ENCODE peak calls at places on chromosomes 1 and 21, in nine cellular contexts. I, V, H, Y, A, E, G, P and K are unnamed samples.

GRCh38 chr1:189007824-189008223 is 1469.8 kb downstream of the BRINP3 start:
- DNase-seq in Y (no peak), V (no peak), I (no peak), P (no peak), A (no peak), E (no peak), H (no peak), G (no peak), K (no peak)

GRCh38 chr1:209827384-209828261 is at the start of gene UTP25:
- DNase-seq in I (peak), P (peak), H (peak), Y (peak), G (peak), V (peak), E (peak), A (peak), K (peak)

GRCh38 chr1:117127840-117128239 is 6.3 kb upstream of the TRIM45 start:
- DNase-seq in H (no peak), Y (no peak), A (no peak), P (no peak), G (no peak), E (no peak), V (no peak), I (peak), K (no peak)

GRCh38 chr21:43645414-43645891 is 13.8 kb downstream of the HSF2BP start:
- DNase-seq in Y (no peak), H (peak), G (no peak), V (peak), I (peak), A (peak), P (no peak), E (peak), K (peak)

GRCh38 chr1:66439028-66439427 is 94.9 kb upstream of the SGIP1 start:
- DNase-seq in H (no peak), A (no peak), P (no peak), Y (no peak), G (no peak), I (no peak), V (no peak), E (peak), K (peak)

GRCh38 chr1:30965914-30966313 is 57.4 kb upstream of the SDC3 start:
- DNase-seq in E (no peak), A (no peak), H (no peak), I (no peak), V (no peak), G (no peak), Y (no peak), P (no peak), K (no peak)

GRCh38 chr1:28886731-28887417 is 27.5 kb upstream of the EPB41 start:
- DNase-seq in Y (peak), E (peak), A (peak), H (peak), G (peak), I (peak), V (peak), P (peak), K (peak)

GRCh38 chr1:111825217-111825616 is 69.5 kb downstream of the DDX20 start:
- DNase-seq in V (no peak), Y (no peak), E (no peak), A (no peak), I (no peak), P (no peak), G (no peak), H (no peak), K (no peak)

GRCh38 chr1:115301438-115302020 is 36.5 kb downstream of the NGF start:
- DNase-seq in P (no peak), V (no peak), H (no peak), Y (no peak), I (no peak), A (no peak), E (no peak), G (no peak), K (no peak)

GRCh38 chr1:191579019-191579418 is 579.2 kb upstream of the RGS18 start:
- DNase-seq in E (no peak), V (no peak), Y (no peak), A (no peak), I (no peak), H (no peak), P (no peak), G (no peak), K (no peak)

GRCh38 chr1:11977625-11978024 is 2.6 kb upstream of the MFN2 start:
- DNase-seq in A (no peak), H (no peak), I (peak), P (no peak), E (no peak), G (no peak), Y (no peak), V (no peak), K (no peak)

GRCh38 chr21:35048706-35049617 is at the start of gene RUNX1:
- DNase-seq in A (peak), H (peak), P (peak), Y (peak), I (peak), V (peak), E (peak), G (peak), K (peak)

GRCh38 chr1:116228501-116228900 is 117.3 kb downstream of the MAB21L3 start:
- DNase-seq in H (no peak), G (no peak), Y (no peak), P (no peak), I (no peak), A (no peak), V (no peak), E (no peak), K (no peak)

GRCh38 chr1:199040076-199040475 is 401.2 kb downstream of the PTPRC start:
- DNase-seq in H (no peak), G (no peak), A (no peak), E (peak), Y (no peak), P (no peak), V (no peak), I (no peak), K (no peak)

GRCh38 chr1:103917771-103918170 is 168.1 kb downstream of the AMY1C start:
- DNase-seq in P (no peak), V (no peak), G (no peak), E (no peak), Y (no peak), I (no peak), A (no peak), H (no peak), K (no peak)

GRCh38 chr1:241453732-241454131 is 65.8 kb downstream of the FH start:
- DNase-seq in A (no peak), P (no peak), H (no peak), G (no peak), Y (no peak), E (no peak), V (no peak), I (no peak), K (no peak)

GRCh38 chr1:234956821-234957329 is 171.8 kb downstream of the TOMM20 start:
- DNase-seq in Y (no peak), I (no peak), E (no peak), P (no peak), H (no peak), G (no peak), A (no peak), V (peak), K (no peak)

GRCh38 chr21:30232011-30232410 is 16.1 kb upstream of the CLDN8 start:
- DNase-seq in V (no peak), G (no peak), Y (no peak), I (no peak), P (no peak), H (no peak), E (no peak), A (no peak), K (no peak)

GRCh38 chr1:95042286-95042685 is 30.5 kb downstream of the ALG14 start:
- DNase-seq in V (no peak), A (no peak), E (no peak), P (no peak), G (no peak), I (peak), H (no peak), Y (no peak), K (no peak)

GRCh38 chr1:184892116-184892515 is 82.2 kb downstream of the NIBAN1 start:
- DNase-seq in Y (no peak), H (no peak), I (no peak), G (no peak), P (no peak), A (no peak), E (no peak), V (no peak), K (peak)

GRCh38 chr1:47594627-47595026 is 156.8 kb downstream of the FOXD2 start:
- DNase-seq in V (no peak), I (no peak), H (no peak), A (no peak), G (no peak), E (no peak), Y (no peak), P (no peak), K (no peak)

GRCh38 chr1:30164693-30165092 is 558.7 kb downstream of the MATN1 start:
- DNase-seq in Y (no peak), H (no peak), P (no peak), I (no peak), E (no peak), A (no peak), G (no peak), V (no peak), K (no peak)

GRCh38 chr21:34073749-34074282 is 438 bp downstream of the MRPS6 start:
- DNase-seq in Y (peak), G (peak), E (no peak), H (no peak), P (peak), I (peak), V (no peak), A (peak), K (no peak)

GRCh38 chr1:23188434-23188884 is 19.8 kb upstream of the LUZP1 start:
- DNase-seq in I (no peak), A (no peak), E (no peak), Y (no peak), P (no peak), V (no peak), H (no peak), G (no peak), K (no peak)

GRCh38 chr1:10924030-10924429 is 88.4 kb upstream of the TARDBP start:
- DNase-seq in A (no peak), V (no peak), E (no peak), P (no peak), I (no peak), H (no peak), G (no peak), Y (no peak), K (no peak)

GRCh38 chr1:84763912-84764675 is 73.8 kb upstream of the SSX2IP start:
- DNase-seq in V (no peak), Y (no peak), A (no peak), E (no peak), P (no peak), G (no peak), H (no peak), I (no peak), K (no peak)

GRCh38 chr1:147515046-147515869 is 26.0 kb upstream of the BCL9 start:
- DNase-seq in V (no peak), A (no peak), I (peak), E (no peak), H (peak), P (no peak), G (no peak), Y (no peak), K (peak)

GRCh38 chr1:113872219-113872934 is 865 bp upstream of the PTPN22 start:
- DNase-seq in V (no peak), P (no peak), A (no peak), I (no peak), E (peak), H (no peak), G (no peak), Y (no peak), K (no peak)

GRCh38 chr1:203113308-203113707 is 14.2 kb upstream of the ADORA1 start:
- DNase-seq in G (no peak), I (no peak), P (no peak), A (no peak), H (no peak), V (no peak), Y (no peak), E (no peak), K (no peak)

GRCh38 chr1:44021156-44021555 is 10.1 kb downstream of the SLC6A9 start:
- DNase-seq in Y (no peak), A (peak), G (no peak), I (no peak), H (no peak), P (no peak), E (no peak), V (no peak), K (no peak)

GRCh38 chr1:110566836-110567235 is 39.3 kb downstream of the KCNA2 start:
- DNase-seq in A (no peak), Y (no peak), H (no peak), P (no peak), V (no peak), E (no peak), G (no peak), I (no peak), K (no peak)

GRCh38 chr1:174872615-174873058 is 127.1 kb upstream of the CACYBP start:
- DNase-seq in I (no peak), E (no peak), H (peak), G (no peak), V (no peak), P (no peak), Y (no peak), A (no peak), K (peak)

GRCh38 chr1:92937731-92938130 is 23.5 kb downstream of the DIPK1A start:
- DNase-seq in P (no peak), G (no peak), E (no peak), A (no peak), I (no peak), V (no peak), Y (no peak), H (no peak), K (no peak)

GRCh38 chr1:212606042-212606733 is 2.4 kb upstream of the ATF3 start:
- DNase-seq in Y (no peak), E (no peak), A (no peak), H (no peak), V (no peak), G (no peak), P (no peak), I (no peak), K (no peak)

GRCh38 chr1:154741327-154741726 is 128.8 kb downstream of the KCNN3 start:
- DNase-seq in V (no peak), G (no peak), I (peak), E (no peak), H (peak), Y (no peak), A (no peak), P (no peak), K (no peak)

GRCh38 chr1:243748706-243749283 is 101.2 kb downstream of the AKT3 start:
- DNase-seq in P (peak), I (peak), E (peak), G (no peak), H (peak), Y (peak), A (no peak), V (peak), K (peak)